ENCODE peak calls at places on chromosomes 1 and 21, in seven cellular contexts. S, C, D, H, T, Z and E are unnamed samples.

GRCh38 chr21:25370311-25370744 is 237.0 kb downstream of the MRPL39 start:
- DNase-seq in S (peak; percentile 8), C (no peak), D (no peak), H (no peak), T (peak; percentile 100), Z (peak; percentile 46), E (peak; percentile 5)

GRCh38 chr1:32263744-32264143 is 12.7 kb downstream of the LCK start:
- DNase-seq in S (no peak), C (no peak), D (no peak), H (no peak), T (no peak), Z (no peak), E (peak; percentile 66)

GRCh38 chr1:185421485-185422100 is 104.5 kb upstream of the IVNS1ABP start:
- DNase-seq in S (no peak), C (no peak), D (no peak), H (no peak), T (no peak), Z (no peak), E (no peak)

GRCh38 chr1:62841587-62842169 is 57.7 kb downstream of the ATG4C start:
- DNase-seq in S (no peak), C (no peak), D (peak; percentile 35), H (no peak), T (peak; percentile 54), Z (no peak), E (peak; percentile 42)

GRCh38 chr1:186498695-186499389 is 37.9 kb upstream of the PDC start:
- DNase-seq in S (no peak), C (no peak), D (no peak), H (no peak), T (no peak), Z (no peak), E (no peak)

GRCh38 chr1:5982868-5983267 is 9.4 kb downstream of the NPHP4 start:
- DNase-seq in S (no peak), C (no peak), D (no peak), H (no peak), T (no peak), Z (no peak), E (no peak)

GRCh38 chr1:172837816-172838680 is 179.1 kb downstream of the FASLG start:
- DNase-seq in S (no peak), C (no peak), D (no peak), H (no peak), T (no peak), Z (no peak), E (peak; percentile 76)

GRCh38 chr1:209648931-209649776 is 3.1 kb downstream of the LAMB3 start:
- DNase-seq in S (no peak), C (no peak), D (no peak), H (no peak), T (peak; percentile 97), Z (no peak), E (no peak)

GRCh38 chr1:113804421-113805255 is 7.6 kb downstream of the RSBN1 start:
- DNase-seq in S (no peak), C (no peak), D (no peak), H (no peak), T (peak; percentile 71), Z (no peak), E (no peak)

GRCh38 chr1:112686417-112686816 is 12.0 kb downstream of the MOV10 start:
- DNase-seq in S (no peak), C (no peak), D (no peak), H (no peak), T (no peak), Z (no peak), E (no peak)

GRCh38 chr1:184660462-184661191 is 94.0 kb downstream of the EDEM3 start:
- DNase-seq in S (no peak), C (no peak), D (no peak), H (no peak), T (no peak), Z (no peak), E (no peak)

GRCh38 chr1:3405974-3406867 is 48.2 kb upstream of the ARHGEF16 start:
- DNase-seq in S (no peak), C (no peak), D (no peak), H (no peak), T (no peak), Z (no peak), E (no peak)

GRCh38 chr1:226551299-226551698 is 2.7 kb downstream of the STUM start:
- DNase-seq in S (no peak), C (no peak), D (no peak), H (no peak), T (no peak), Z (no peak), E (no peak)

GRCh38 chr1:226211181-226211580 is 12.3 kb upstream of the MIXL1 start:
- DNase-seq in S (no peak), C (no peak), D (no peak), H (no peak), T (no peak), Z (peak; percentile 72), E (no peak)

GRCh38 chr1:177872563-177872900 is 97.3 kb downstream of the SEC16B start:
- DNase-seq in S (no peak), C (no peak), D (no peak), H (no peak), T (no peak), Z (no peak), E (no peak)

GRCh38 chr21:44943686-44944550 is 4.1 kb downstream of the SLX9 start:
- DNase-seq in S (no peak), C (peak; percentile 3), D (no peak), H (no peak), T (no peak), Z (no peak), E (no peak)

GRCh38 chr1:216430744-216431143 is 7.5 kb upstream of the USH2A start:
- DNase-seq in S (no peak), C (no peak), D (no peak), H (no peak), T (no peak), Z (no peak), E (no peak)

GRCh38 chr1:199931666-199932377 is 95.7 kb upstream of the NR5A2 start:
- DNase-seq in S (no peak), C (peak; percentile 14), D (peak; percentile 23), H (no peak), T (peak; percentile 35), Z (no peak), E (peak; percentile 6)

GRCh38 chr1:151616505-151616849 is 4.6 kb downstream of the SNX27 start:
- DNase-seq in S (no peak), C (no peak), D (no peak), H (no peak), T (peak; percentile 69), Z (no peak), E (no peak)

GRCh38 chr1:165144757-165145397 is 211.6 kb downstream of the LMX1A start:
- DNase-seq in S (peak; percentile 30), C (no peak), D (no peak), H (no peak), T (peak; percentile 50), Z (peak; percentile 90), E (peak; percentile 14)

GRCh38 chr1:235423214-235423652 is 56.0 kb downstream of the TBCE start:
- DNase-seq in S (peak; percentile 4), C (no peak), D (no peak), H (no peak), T (no peak), Z (no peak), E (no peak)

GRCh38 chr1:237070519-237070918 is 28.5 kb downstream of the RYR2 start:
- DNase-seq in S (no peak), C (no peak), D (no peak), H (no peak), T (no peak), Z (no peak), E (no peak)

GRCh38 chr21:15112858-15113257 is 48.1 kb upstream of the NRIP1 start:
- DNase-seq in S (no peak), C (no peak), D (no peak), H (no peak), T (no peak), Z (no peak), E (no peak)

GRCh38 chr1:244234009-244234643 is 183.0 kb downstream of the ZBTB18 start:
- DNase-seq in S (no peak), C (no peak), D (no peak), H (no peak), T (no peak), Z (peak; percentile 71), E (no peak)